ENCODE peak calls at places on chromosomes 12 and 14, in five cellular contexts. M is GM06990, W is RWPE2, Q is Peyer's patch, C is heart left ventricle. E is an unnamed sample.

GRCh38 chr12:91009319-91009950 is 4.7 kb upstream of the EPYC start:
- DNase-seq in M (peak; percentile 40), W (no peak), Q (no peak), C (no peak), E (no peak)

GRCh38 chr12:19000836-19001235 is 128.7 kb upstream of the PLEKHA5 start:
- DNase-seq in M (no peak), W (no peak), Q (no peak), C (no peak), E (no peak)

GRCh38 chr12:2528001-2528400 is 266.8 kb upstream of the FKBP4 start:
- DNase-seq in M (no peak), W (no peak), Q (no peak), C (no peak), E (no peak)

GRCh38 chr14:105528859-105529505 is 2.6 kb downstream of the TMEM121 start:
- DNase-seq in M (peak; percentile 51), W (no peak), Q (no peak), C (no peak), E (no peak)

GRCh38 chr12:120669055-120669828 is 17.7 kb upstream of the MLEC start:
- DNase-seq in M (peak; percentile 77), W (no peak), Q (peak; percentile 52), C (no peak), E (peak; percentile 73)

GRCh38 chr12:30450872-30451271 is 244.8 kb downstream of the IPO8 start:
- DNase-seq in M (no peak), W (no peak), Q (no peak), C (no peak), E (no peak)

GRCh38 chr12:83408168-83408567 is 721.5 kb downstream of the TMTC2 start:
- DNase-seq in M (no peak), W (no peak), Q (no peak), C (no peak), E (no peak)

GRCh38 chr14:47872588-47872987 is 197.2 kb upstream of the MDGA2 start:
- DNase-seq in M (no peak), W (no peak), Q (no peak), C (no peak), E (no peak)

GRCh38 chr12:110531741-110532333 is 29.7 kb downstream of the RAD9B start:
- DNase-seq in M (peak; percentile 57), W (no peak), Q (no peak), C (no peak), E (no peak)

GRCh38 chr14:38777401-38777800 is 325.6 kb downstream of the SEC23A start:
- DNase-seq in M (no peak), W (no peak), Q (no peak), C (no peak), E (no peak)

GRCh38 chr12:123532808-123533649 is 490 bp downstream of the RILPL1 start:
- DNase-seq in M (peak; percentile 38), W (no peak), Q (no peak), C (peak; percentile 73), E (peak; percentile 73)

GRCh38 chr14:99995700-99996356 is 69.4 kb upstream of the EVL start:
- DNase-seq in M (peak; percentile 57), W (no peak), Q (peak; percentile 82), C (no peak), E (peak; percentile 71)

GRCh38 chr12:50786498-50787231 is 22.8 kb downstream of the ATF1 start:
- DNase-seq in M (no peak), W (peak; percentile 86), Q (no peak), C (no peak), E (no peak)

GRCh38 chr12:125015680-125016310 is 22.4 kb downstream of the BRI3BP start:
- DNase-seq in M (no peak), W (no peak), Q (no peak), C (no peak), E (no peak)
- H3K36me3 ChIP-seq in M (peaks cover 28% of the 10 kb centered on the region), W (peaks cover 15% of the 10 kb centered on the region), Q (no peaks in the 10 kb centered on the region), C (peaks cover 12% of the 10 kb centered on the region), E (no peaks in the 10 kb centered on the region)

GRCh38 chr12:57766464-57767311 is at the start of gene CYP27B1:
- DNase-seq in M (no peak), W (peak; percentile 85), Q (no peak), C (no peak), E (no peak)

GRCh38 chr12:57764662-57765002 is 2.2 kb downstream of the CYP27B1 start:
- DNase-seq in M (no peak), W (no peak), Q (no peak), C (no peak), E (no peak)

GRCh38 chr12:57763881-57764661 is 2.8 kb downstream of the CYP27B1 start:
- DNase-seq in M (no peak), W (no peak), Q (no peak), C (no peak), E (no peak)

GRCh38 chr12:57765698-57766463 is 997 bp downstream of the CYP27B1 start:
- DNase-seq in M (no peak), W (no peak), Q (no peak), C (no peak), E (no peak)

DNA sequence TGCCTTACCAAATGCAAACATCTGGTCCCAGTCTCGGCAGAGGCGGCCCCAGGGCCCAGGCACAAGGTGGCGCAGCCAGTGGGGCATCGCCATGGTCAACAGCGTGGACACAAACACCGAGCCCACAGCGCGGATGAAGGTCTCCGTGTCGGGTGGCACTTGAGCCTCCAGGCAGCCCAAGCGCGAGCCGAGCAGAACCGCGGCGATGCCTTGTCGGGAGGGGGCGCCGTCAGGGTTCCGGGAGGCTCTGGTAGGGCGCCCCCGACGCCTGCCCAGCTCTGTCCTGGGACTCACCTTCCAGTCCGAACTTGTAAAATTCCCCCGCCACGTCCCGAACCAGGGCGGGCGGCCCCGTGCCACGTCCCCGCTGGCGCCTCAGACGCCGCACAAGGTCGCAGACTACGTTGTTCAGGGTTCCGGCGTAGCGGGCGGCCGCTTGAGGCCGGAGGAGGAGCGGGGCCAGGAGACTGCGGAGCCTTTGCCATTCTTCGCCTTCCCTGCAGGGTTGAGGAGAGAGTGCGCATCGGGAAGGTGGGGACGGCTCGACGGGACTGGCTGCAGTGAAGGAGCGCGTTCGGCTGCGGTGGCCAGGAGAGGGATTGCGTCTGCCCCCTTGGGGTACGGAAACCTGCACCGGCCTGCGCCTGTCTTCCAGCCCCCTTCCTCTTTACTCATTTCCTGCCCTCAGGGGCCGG is 1.7 kb downstream of the CYP27B1 start:
- DNase-seq in M (peak; percentile 55), W (peak; percentile 87), Q (peak; percentile 41), C (peak; percentile 75), E (no peak)
- H3K27me3 ChIP-seq in M (no peaks in the 10 kb centered on the region), W (no peaks in the 10 kb centered on the region), Q (peaks cover 13% of the 10 kb centered on the region), C (peaks cover 34% of the 10 kb centered on the region), E (no peaks in the 10 kb centered on the region)

GRCh38 chr12:85350356-85350755 is 70.3 kb downstream of the ALX1 start:
- DNase-seq in M (no peak), W (no peak), Q (no peak), C (no peak), E (no peak)

GRCh38 chr12:85348779-85349178 is 68.8 kb downstream of the ALX1 start:
- DNase-seq in M (no peak), W (no peak), Q (no peak), C (no peak), E (no peak)
- H3K36me3 ChIP-seq in M (no peaks in the 10 kb centered on the region), W (no peaks in the 10 kb centered on the region), Q (no peaks in the 10 kb centered on the region), C (no peaks in the 10 kb centered on the region), E (no peaks in the 10 kb centered on the region)

DNA sequence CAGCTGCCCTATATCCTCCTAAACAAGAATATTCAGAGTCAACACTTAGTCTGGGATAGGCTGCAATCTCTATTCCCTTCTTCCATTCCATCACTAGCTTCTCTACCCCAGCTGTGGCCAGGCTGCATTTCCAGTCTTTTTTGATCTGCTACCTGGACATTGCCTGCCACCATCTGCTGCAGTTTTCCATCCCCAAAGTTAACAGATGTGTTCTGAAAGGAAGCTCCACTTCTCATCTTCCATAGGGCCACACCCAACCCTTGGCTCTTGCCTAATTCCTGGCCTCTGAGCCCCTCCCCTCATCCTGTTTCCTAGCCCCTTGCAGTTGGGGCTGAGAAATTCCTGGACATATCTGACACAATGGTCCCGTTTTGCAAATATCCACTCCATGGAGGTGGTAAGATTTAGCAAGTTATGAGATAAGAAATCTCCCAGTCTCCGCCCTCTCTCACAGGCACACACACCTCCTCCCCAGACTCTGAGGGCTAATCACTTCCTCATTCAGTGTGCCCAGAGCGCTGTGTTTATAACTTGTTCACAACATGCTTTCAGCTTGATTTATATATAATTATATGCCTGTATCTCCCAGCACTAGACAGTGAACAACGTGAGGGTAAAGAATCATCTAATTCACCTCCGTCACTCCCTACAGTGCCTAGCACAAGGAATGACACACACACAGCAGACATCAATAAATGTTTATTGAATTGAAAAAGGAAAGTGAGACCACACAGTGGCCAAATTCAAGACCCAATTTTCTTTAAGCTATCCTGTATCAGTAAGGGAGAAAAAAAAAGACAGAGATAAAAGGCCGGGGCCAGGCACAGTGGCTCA is 13.4 kb downstream of the SMUG1 start:
- DNase-seq in M (no peak), W (no peak), Q (no peak), C (no peak), E (no peak)
- H3K27me3 ChIP-seq in M (peaks cover 3% of the 10 kb centered on the region), W (peaks cover 34% of the 10 kb centered on the region), Q (peaks cover 10% of the 10 kb centered on the region), C (peaks cover 13% of the 10 kb centered on the region), E (no peaks in the 10 kb centered on the region)

DNA sequence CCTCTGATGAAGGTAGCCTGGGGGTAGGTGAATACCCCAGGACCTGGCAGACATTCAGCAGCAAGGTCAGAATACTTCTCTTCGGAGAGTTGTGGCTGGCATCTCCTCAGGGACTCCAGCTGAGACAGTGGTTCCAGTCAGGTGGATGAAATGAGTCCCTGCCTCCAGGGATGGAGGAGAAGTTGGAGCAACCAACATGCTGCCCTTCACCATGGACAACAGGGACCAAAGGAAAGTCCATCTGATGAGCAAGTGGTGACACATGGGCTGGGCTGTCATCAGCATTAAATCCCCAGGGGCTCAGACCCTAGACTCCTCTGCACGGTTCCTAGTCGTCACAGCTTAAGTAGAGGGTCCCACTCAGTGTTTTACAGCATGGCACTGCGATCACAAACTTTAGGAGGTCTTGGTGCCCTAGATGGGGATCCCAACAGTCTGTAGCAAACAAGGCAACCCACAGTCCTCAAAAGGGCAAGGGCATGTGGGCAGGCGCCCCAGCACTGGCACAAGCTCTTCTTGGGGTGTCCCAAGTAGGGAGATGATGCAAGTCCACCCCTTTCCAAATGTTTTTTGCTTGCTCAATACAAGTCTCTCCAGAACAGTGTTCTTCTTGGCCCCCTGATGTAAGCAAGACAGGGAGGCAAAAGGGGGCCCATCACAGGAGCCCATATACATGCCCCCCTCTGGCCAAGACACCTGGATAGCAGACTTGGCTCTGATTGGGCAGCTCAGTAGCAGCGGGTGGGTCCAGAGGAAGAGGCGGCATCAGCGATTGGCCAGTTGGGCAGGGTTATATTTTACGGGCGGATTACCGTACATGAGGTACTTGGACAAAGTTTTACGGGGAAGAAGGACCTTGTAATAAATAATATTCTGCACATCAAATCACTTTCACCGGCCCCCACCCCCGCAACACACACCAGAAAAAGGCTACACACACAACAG is 10.8 kb upstream of the CDH24 start:
- DNase-seq in M (no peak), W (peak; percentile 50), Q (peak; percentile 14), C (no peak), E (peak; percentile 60)
- H3K36me3 ChIP-seq in M (peaks cover 34% of the 10 kb centered on the region), W (peaks cover 82% of the 10 kb centered on the region), Q (peaks cover 5% of the 10 kb centered on the region), C (peaks cover 77% of the 10 kb centered on the region), E (peaks cover 48% of the 10 kb centered on the region)